ENCODE peak calls at places on chromosomes 5 and 9, in six cellular contexts. T, H, B, E, W and O are unnamed samples.

GRCh38 chr5:30099634-30100033 is 1093.9 kb upstream of the CDH6 start:
- DNase-seq in E (peak; percentile 13), H (peak; percentile 40), T (no peak), W (no peak), B (no peak), O (no peak)

GRCh38 chr5:132754111-132754510 is 6.9 kb downstream of the CCNI2 start:
- DNase-seq in B (no peak), T (no peak), E (no peak), H (no peak), W (no peak), O (no peak)

GRCh38 chr5:86838078-86838477 is 220.3 kb downstream of the COX7C start:
- DNase-seq in E (no peak), B (no peak), W (no peak), T (no peak), H (no peak), O (no peak)

GRCh38 chr5:59793000-59793399 is 100.5 kb downstream of the PDE4D start:
- DNase-seq in W (peak; percentile 71), B (peak; percentile 93), T (peak; percentile 84), H (peak; percentile 97), E (no peak), O (peak; percentile 77)

GRCh38 chr5:66933066-66933465 is 263.5 kb downstream of the CD180 start:
- DNase-seq in W (peak; percentile 86), H (peak; percentile 55), E (no peak), T (peak; percentile 39), B (peak; percentile 81), O (no peak)

GRCh38 chr9:77961541-77961940 is 70.1 kb downstream of the GNAQ start:
- DNase-seq in W (no peak), B (no peak), H (peak; percentile 55), E (no peak), T (no peak), O (no peak)

GRCh38 chr5:141701341-141702119 is 19.5 kb upstream of the ARAP3 start:
- DNase-seq in H (no peak), T (no peak), W (no peak), E (no peak), B (no peak), O (no peak)

GRCh38 chr9:127545196-127546124 is 66.6 kb upstream of the STXBP1 start:
- DNase-seq in W (peak; percentile 56), E (peak; percentile 42), B (peak; percentile 89), H (peak; percentile 79), T (no peak), O (peak; percentile 93)

GRCh38 chr5:83662558-83662957 is 58.1 kb downstream of the HAPLN1 start:
- DNase-seq in W (no peak), T (no peak), E (no peak), H (peak; percentile 1), B (no peak), O (no peak)

GRCh38 chr9:35350827-35351549 is 138.9 kb upstream of the RUSC2 start:
- DNase-seq in T (peak; percentile 90), W (peak; percentile 93), B (no peak), H (peak; percentile 75), E (no peak), O (no peak)

GRCh38 chr9:121884057-121884512 is 209.0 kb downstream of the TTLL11 start:
- DNase-seq in T (no peak), H (no peak), W (no peak), E (peak; percentile 93), B (no peak), O (no peak)

GRCh38 chr5:80142996-80143395 is 107.8 kb downstream of the THBS4 start:
- DNase-seq in E (no peak), B (no peak), T (no peak), H (no peak), W (no peak), O (no peak)

GRCh38 chr9:3277200-3277599 is 248.6 kb downstream of the RFX3 start:
- DNase-seq in E (no peak), W (no peak), T (no peak), H (no peak), B (no peak), O (no peak)

GRCh38 chr9:6590772-6591384 is 54.7 kb downstream of the GLDC start:
- DNase-seq in H (no peak), B (no peak), W (no peak), E (no peak), T (no peak), O (no peak)

GRCh38 chr5:93603191-93603590 is 20.2 kb downstream of the NR2F1 start:
- DNase-seq in W (no peak), B (no peak), E (peak; percentile 50), H (no peak), T (no peak), O (no peak)

GRCh38 chr5:957730-958485 is 50.7 kb upstream of the NKD2 start:
- DNase-seq in B (no peak), E (no peak), T (peak; percentile 7), W (peak; percentile 9), H (no peak), O (peak; percentile 70)

GRCh38 chr5:160461378-160461777 is 39.7 kb downstream of the PTTG1 start:
- DNase-seq in W (no peak), E (no peak), H (no peak), B (no peak), T (no peak), O (no peak)

GRCh38 chr9:113992994-113993393 is 85.1 kb downstream of the AMBP start:
- DNase-seq in B (no peak), E (no peak), T (no peak), W (no peak), H (no peak), O (peak; percentile 26)

GRCh38 chr5:79436224-79436623 is 77.7 kb downstream of the HOMER1 start:
- DNase-seq in B (peak; percentile 57), H (peak; percentile 71), T (peak; percentile 78), E (no peak), W (peak; percentile 59), O (no peak)

GRCh38 chr9:21096172-21096900 is 18.6 kb upstream of the IFNB1 start:
- DNase-seq in T (peak; percentile 73), W (peak; percentile 61), B (peak; percentile 82), E (no peak), H (peak; percentile 21), O (no peak)

GRCh38 chr9:89080193-89080592 is 88.9 kb downstream of the S1PR3 start:
- DNase-seq in W (peak; percentile 23), E (no peak), T (peak; percentile 48), H (no peak), B (no peak), O (peak; percentile 74)

DNA sequence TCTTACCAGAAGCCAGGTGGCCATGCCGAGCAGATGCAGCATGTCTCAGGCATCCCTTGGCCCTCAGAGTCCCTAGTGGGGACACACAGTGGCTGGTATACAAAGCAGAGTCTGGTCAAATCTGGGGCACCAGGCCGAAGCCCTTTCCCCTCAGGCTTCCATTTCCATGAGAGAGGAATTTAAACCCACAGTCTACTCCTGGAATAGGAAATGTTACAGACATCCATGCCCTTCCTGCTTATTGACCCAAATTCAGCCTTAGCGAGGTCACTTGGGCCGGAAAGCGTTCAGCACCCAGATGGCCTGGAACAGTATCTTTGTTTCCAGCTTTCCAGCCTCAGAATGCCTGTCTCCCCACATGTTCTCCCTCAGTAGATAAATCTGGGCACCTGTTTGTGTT is 131.7 kb downstream of the PIP5K1B start:
- DNase-seq in E (no peak), W (no peak), T (no peak), H (no peak), B (no peak), O (no peak)
- H3K9ac ChIP-seq in E (no peak overlapping the region), W (no peak overlapping the region), T (no peak overlapping the region), H (no peak overlapping the region), B (no peak overlapping the region), O (no peak overlapping the region)

GRCh38 chr5:101424530-101425175 is 521.6 kb upstream of the ST8SIA4 start:
- DNase-seq in T (peak; percentile 75), H (peak; percentile 95), W (peak; percentile 73), B (peak; percentile 58), E (no peak), O (no peak)
- H3K9ac ChIP-seq in T (peak overlapping the region; percentile 87), H (peak overlapping the region; percentile 54), W (no peak overlapping the region), B (no peak overlapping the region), E (no peak overlapping the region), O (no peak overlapping the region)

GRCh38 chr9:112447283-112447761 is 39.3 kb upstream of the KIAA1958 start:
- DNase-seq in T (peak; percentile 79), W (peak; percentile 68), B (peak; percentile 56), H (peak; percentile 26), E (no peak), O (no peak)
- H3K9ac ChIP-seq in T (peak overlapping the region; percentile 69), W (no peak overlapping the region), B (no peak overlapping the region), H (no peak overlapping the region), E (no peak overlapping the region), O (no peak overlapping the region)

GRCh38 chr5:114362977-114363721 is 1.3 kb downstream of the KCNN2 start:
- DNase-seq in E (peak; percentile 56), H (no peak), T (peak; percentile 51), B (peak; percentile 9), W (peak; percentile 37), O (peak; percentile 61)
- H3K9ac ChIP-seq in E (no peak overlapping the region), H (no peak overlapping the region), T (no peak overlapping the region), B (no peak overlapping the region), W (no peak overlapping the region), O (no peak overlapping the region)

DNA sequence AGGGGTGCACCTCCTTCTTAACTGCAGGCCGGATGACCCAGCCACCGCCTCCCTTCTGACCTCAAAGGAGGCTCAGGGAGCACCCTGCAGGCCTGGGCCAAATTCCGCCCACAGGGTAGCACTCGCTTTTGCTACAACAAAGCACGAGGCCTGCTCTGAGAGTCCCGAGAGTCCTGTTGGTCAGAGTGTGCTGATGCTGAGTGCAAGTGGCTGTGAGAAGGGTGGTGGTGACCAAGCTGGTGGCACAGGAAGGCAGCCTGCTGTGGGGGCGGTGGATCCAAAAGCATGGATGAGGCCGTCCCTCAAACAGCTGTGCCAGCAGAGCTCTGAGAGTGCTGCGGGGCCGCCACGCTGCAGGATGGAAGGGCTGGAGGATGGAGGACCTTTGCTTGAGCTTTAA is 101.8 kb downstream of the AK8 start:
- DNase-seq in B (no peak), E (no peak), T (no peak), H (no peak), W (no peak), O (no peak)
- H3K9ac ChIP-seq in B (no peak overlapping the region), E (no peak overlapping the region), T (no peak overlapping the region), H (no peak overlapping the region), W (no peak overlapping the region), O (no peak overlapping the region)

GRCh38 chr9:92962303-92962649 is 15.0 kb downstream of the FGD3 start:
- DNase-seq in H (no peak), T (no peak), W (no peak), B (no peak), E (no peak), O (no peak)

GRCh38 chr9:92964981-92965758 is 17.8 kb downstream of the FGD3 start:
- DNase-seq in W (no peak), B (no peak), H (no peak), E (no peak), T (no peak), O (peak; percentile 81)

GRCh38 chr9:92964607-92964975 is 17.3 kb downstream of the FGD3 start:
- DNase-seq in B (no peak), H (no peak), E (no peak), W (no peak), T (no peak), O (peak; percentile 77)

GRCh38 chr9:92962846-92963245 is 15.5 kb downstream of the FGD3 start:
- DNase-seq in T (no peak), W (no peak), H (no peak), B (no peak), E (no peak), O (no peak)

GRCh38 chr9:92963831-92964606 is 16.7 kb downstream of the FGD3 start:
- DNase-seq in B (no peak), H (no peak), T (no peak), W (no peak), E (no peak), O (peak; percentile 82)
- H3K9ac ChIP-seq in B (no peak overlapping the region), H (no peak overlapping the region), T (no peak overlapping the region), W (no peak overlapping the region), E (no peak overlapping the region), O (no peak overlapping the region)

GRCh38 chr9:97560851-97561250 is 59.4 kb downstream of the TMOD1 start:
- DNase-seq in H (no peak), B (no peak), E (no peak), W (no peak), T (no peak), O (no peak)
- H3K9ac ChIP-seq in H (no peak overlapping the region), B (no peak overlapping the region), E (no peak overlapping the region), W (no peak overlapping the region), T (no peak overlapping the region), O (no peak overlapping the region)